ENCODE peak calls at places on chromosomes 2 and 18, in six cellular contexts. One of them, this sample, is unnamed.

GRCh38 chr2:136052374-136053362 is 65.3 kb downstream of the CXCR4 start:
- DNase-seq in tibial artery: no peak
- DNase-seq in right atrium auricular region: no peak
- DNase-seq in adipocyte: no peak
- DNase-seq in stimulated activated CD4-positive, alpha-beta T cell treated with anti-CD3 and anti-CD28 coated beads, Interleukin-1b, Interleukin-23, amount 100 ng/mL, for 24 hours: no peak
- DNase-seq in amniotic stem cell: no peak
- DNase-seq in this sample: no peak

GRCh38 chr2:182918961-182919360 is 52.5 kb upstream of the FRZB start:
- DNase-seq in tibial artery: no peak
- DNase-seq in right atrium auricular region: no peak
- DNase-seq in adipocyte: no peak
- DNase-seq in stimulated activated CD4-positive, alpha-beta T cell treated with anti-CD3 and anti-CD28 coated beads, Interleukin-1b, Interleukin-23, amount 100 ng/mL, for 24 hours: no peak
- DNase-seq in amniotic stem cell: no peak
- DNase-seq in this sample: no peak

GRCh38 chr18:45656194-45656593 is 40.9 kb downstream of the SLC14A2 start:
- DNase-seq in tibial artery: no peak
- DNase-seq in right atrium auricular region: no peak
- DNase-seq in adipocyte: no peak
- DNase-seq in stimulated activated CD4-positive, alpha-beta T cell treated with anti-CD3 and anti-CD28 coated beads, Interleukin-1b, Interleukin-23, amount 100 ng/mL, for 24 hours: no peak
- DNase-seq in amniotic stem cell: no peak
- DNase-seq in this sample: no peak

GRCh38 chr2:231674587-231675334 is 33.6 kb upstream of the PTMA start:
- DNase-seq in tibial artery: peak; percentile 57
- DNase-seq in right atrium auricular region: peak; percentile 77
- DNase-seq in adipocyte: peak; percentile 85
- DNase-seq in stimulated activated CD4-positive, alpha-beta T cell treated with anti-CD3 and anti-CD28 coated beads, Interleukin-1b, Interleukin-23, amount 100 ng/mL, for 24 hours: peak; percentile 30
- DNase-seq in amniotic stem cell: peak; percentile 26
- DNase-seq in this sample: no peak

GRCh38 chr2:71884303-71885042 is 263.2 kb downstream of the CYP26B1 start:
- DNase-seq in tibial artery: no peak
- DNase-seq in right atrium auricular region: peak; percentile 60
- DNase-seq in adipocyte: peak; percentile 59
- DNase-seq in stimulated activated CD4-positive, alpha-beta T cell treated with anti-CD3 and anti-CD28 coated beads, Interleukin-1b, Interleukin-23, amount 100 ng/mL, for 24 hours: no peak
- DNase-seq in amniotic stem cell: no peak
- DNase-seq in this sample: peak; percentile 64

GRCh38 chr2:141271346-141271745 is 859.5 kb downstream of the LRP1B start:
- DNase-seq in tibial artery: no peak
- DNase-seq in right atrium auricular region: no peak
- DNase-seq in adipocyte: no peak
- DNase-seq in stimulated activated CD4-positive, alpha-beta T cell treated with anti-CD3 and anti-CD28 coated beads, Interleukin-1b, Interleukin-23, amount 100 ng/mL, for 24 hours: no peak
- DNase-seq in amniotic stem cell: no peak
- DNase-seq in this sample: no peak

GRCh38 chr2:162435676-162436075 is 91.7 kb downstream of the GCA start:
- DNase-seq in tibial artery: no peak
- DNase-seq in right atrium auricular region: no peak
- DNase-seq in adipocyte: no peak
- DNase-seq in stimulated activated CD4-positive, alpha-beta T cell treated with anti-CD3 and anti-CD28 coated beads, Interleukin-1b, Interleukin-23, amount 100 ng/mL, for 24 hours: no peak
- DNase-seq in amniotic stem cell: no peak
- DNase-seq in this sample: no peak

GRCh38 chr2:224816816-224817215 is 100.7 kb upstream of the CCDC195 start:
- DNase-seq in tibial artery: no peak
- DNase-seq in right atrium auricular region: no peak
- DNase-seq in adipocyte: peak; percentile 80
- DNase-seq in stimulated activated CD4-positive, alpha-beta T cell treated with anti-CD3 and anti-CD28 coated beads, Interleukin-1b, Interleukin-23, amount 100 ng/mL, for 24 hours: no peak
- DNase-seq in amniotic stem cell: no peak
- DNase-seq in this sample: peak; percentile 51

GRCh38 chr2:10792660-10793400 is 19.8 kb downstream of the PDIA6 start:
- DNase-seq in tibial artery: no peak
- DNase-seq in right atrium auricular region: no peak
- DNase-seq in adipocyte: no peak
- DNase-seq in stimulated activated CD4-positive, alpha-beta T cell treated with anti-CD3 and anti-CD28 coated beads, Interleukin-1b, Interleukin-23, amount 100 ng/mL, for 24 hours: no peak
- DNase-seq in amniotic stem cell: no peak
- DNase-seq in this sample: no peak

GRCh38 chr2:24050041-24050655 is 607 bp downstream of the FKBP1B start:
- DNase-seq in tibial artery: peak; percentile 31
- DNase-seq in right atrium auricular region: peak; percentile 60
- DNase-seq in adipocyte: peak; percentile 53
- DNase-seq in stimulated activated CD4-positive, alpha-beta T cell treated with anti-CD3 and anti-CD28 coated beads, Interleukin-1b, Interleukin-23, amount 100 ng/mL, for 24 hours: no peak
- DNase-seq in amniotic stem cell: no peak
- DNase-seq in this sample: no peak

GRCh38 chr2:119823734-119824334 is 64.1 kb downstream of the PTPN4 start:
- DNase-seq in tibial artery: no peak
- DNase-seq in right atrium auricular region: no peak
- DNase-seq in adipocyte: peak; percentile 72
- DNase-seq in stimulated activated CD4-positive, alpha-beta T cell treated with anti-CD3 and anti-CD28 coated beads, Interleukin-1b, Interleukin-23, amount 100 ng/mL, for 24 hours: no peak
- DNase-seq in amniotic stem cell: peak; percentile 19
- DNase-seq in this sample: no peak

GRCh38 chr2:46333912-46334311 is 36.7 kb downstream of the EPAS1 start:
- DNase-seq in tibial artery: peak; percentile 42
- DNase-seq in right atrium auricular region: no peak
- DNase-seq in adipocyte: no peak
- DNase-seq in stimulated activated CD4-positive, alpha-beta T cell treated with anti-CD3 and anti-CD28 coated beads, Interleukin-1b, Interleukin-23, amount 100 ng/mL, for 24 hours: no peak
- DNase-seq in amniotic stem cell: no peak
- DNase-seq in this sample: no peak

GRCh38 chr2:20419007-20419576 is 27.8 kb upstream of the RHOB start:
- DNase-seq in tibial artery: no peak
- DNase-seq in right atrium auricular region: peak; percentile 74
- DNase-seq in adipocyte: no peak
- DNase-seq in stimulated activated CD4-positive, alpha-beta T cell treated with anti-CD3 and anti-CD28 coated beads, Interleukin-1b, Interleukin-23, amount 100 ng/mL, for 24 hours: no peak
- DNase-seq in amniotic stem cell: no peak
- DNase-seq in this sample: no peak

GRCh38 chr2:227602358-227602757 is 3.7 kb downstream of the SCYGR2 start:
- DNase-seq in tibial artery: no peak
- DNase-seq in right atrium auricular region: no peak
- DNase-seq in adipocyte: no peak
- DNase-seq in stimulated activated CD4-positive, alpha-beta T cell treated with anti-CD3 and anti-CD28 coated beads, Interleukin-1b, Interleukin-23, amount 100 ng/mL, for 24 hours: no peak
- DNase-seq in amniotic stem cell: no peak
- DNase-seq in this sample: no peak

GRCh38 chr2:224101820-224102630 is 62.9 kb upstream of the SERPINE2 start:
- DNase-seq in tibial artery: peak; percentile 49
- DNase-seq in right atrium auricular region: no peak
- DNase-seq in adipocyte: peak; percentile 93
- DNase-seq in stimulated activated CD4-positive, alpha-beta T cell treated with anti-CD3 and anti-CD28 coated beads, Interleukin-1b, Interleukin-23, amount 100 ng/mL, for 24 hours: no peak
- DNase-seq in amniotic stem cell: peak; percentile 89
- DNase-seq in this sample: peak; percentile 97